ENCODE peak calls at places on chromosomes 7 and 10, in ten cellular contexts. F is stomach, D is lower lobe of right lung, I is fibroblast of pulmonary artery, Y is brain microvascular endothelial cell, Q is astrocyte of the spinal cord, A is gastrocnemius medialis, S is IMR-90, U is cardiac fibroblast, E is ascending aorta. N is an unnamed sample.
A peak's percentile ranks its signal among the peaks of the same experiment; 100 is the strongest.

GRCh38 chr10:132560248-132560731 is 22.7 kb downstream of the INPP5A start:
- DNase-seq in A (no peak), D (no peak), Q (no peak), U (peak; percentile 26), S (peak; percentile 12), I (peak; percentile 9), F (no peak), E (no peak), Y (no peak), N (no peak)

GRCh38 chr7:47441796-47442744 is 139.8 kb downstream of the TNS3 start:
- DNase-seq in A (no peak), F (no peak), U (peak; percentile 50), S (no peak), Q (peak; percentile 23), Y (peak; percentile 59), I (no peak), D (no peak), E (no peak), N (no peak)

GRCh38 chr10:99172130-99172738 is 63.4 kb downstream of the HPSE2 start:
- DNase-seq in A (no peak), U (peak; percentile 33), D (no peak), I (peak; percentile 42), F (no peak), E (no peak), S (peak; percentile 51), Q (peak; percentile 8), Y (peak; percentile 11), N (no peak)

GRCh38 chr7:6675807-6676405 is 30.8 kb downstream of the ZNF12 start:
- DNase-seq in A (no peak), D (no peak), E (no peak), U (peak; percentile 15), I (no peak), F (no peak), Y (no peak), S (no peak), Q (peak; percentile 22), N (no peak)

GRCh38 chr7:156620246-156620775 is 20.3 kb upstream of the RNF32 start:
- DNase-seq in E (no peak), U (no peak), A (no peak), F (no peak), D (no peak), Q (no peak), I (no peak), Y (no peak), S (no peak), N (no peak)

GRCh38 chr7:14233898-14234174 is 244.4 kb upstream of the ETV1 start:
- DNase-seq in E (no peak), U (no peak), Y (no peak), F (no peak), Q (no peak), A (no peak), S (no peak), I (no peak), D (no peak), N (no peak)

GRCh38 chr10:99619090-99619800 is 994 bp downstream of the SLC25A28 start:
- DNase-seq in A (no peak), I (peak; percentile 19), Y (no peak), Q (peak; percentile 25), U (peak; percentile 12), S (peak; percentile 25), D (no peak), F (no peak), E (no peak), N (no peak)

GRCh38 chr7:138875794-138876193 is 77.8 kb upstream of the ATP6V0A4 start:
- DNase-seq in I (peak; percentile 63), D (no peak), Y (peak; percentile 91), S (peak; percentile 96), E (no peak), U (peak; percentile 78), F (no peak), A (no peak), Q (peak; percentile 85), N (peak; percentile 76)

GRCh38 chr10:126935263-126935946 is 30.2 kb downstream of the DOCK1 start:
- DNase-seq in Y (peak; percentile 11), E (no peak), Q (peak; percentile 29), S (peak; percentile 34), D (no peak), A (no peak), F (no peak), U (peak; percentile 37), I (peak; percentile 17), N (no peak)

GRCh38 chr7:137996386-137996851 is 5.5 kb downstream of the CREB3L2 start:
- DNase-seq in A (peak; percentile 34), E (no peak), S (peak; percentile 68), D (no peak), U (peak; percentile 84), Y (peak; percentile 87), F (peak; percentile 34), I (peak; percentile 93), Q (peak; percentile 84), N (no peak)

GRCh38 chr10:42875792-42876191 is 93.2 kb downstream of the BMS1 start:
- DNase-seq in Q (no peak), Y (peak; percentile 11), E (no peak), F (no peak), S (peak; percentile 10), D (no peak), I (peak; percentile 7), U (peak; percentile 15), A (no peak), N (no peak)

GRCh38 chr7:93923291-93923690 is 1.8 kb downstream of the GNG11 start:
- DNase-seq in F (no peak), S (no peak), I (peak; percentile 53), U (peak; percentile 55), Q (peak; percentile 29), A (no peak), E (no peak), D (no peak), Y (no peak), N (no peak)

GRCh38 chr10:6164271-6165095 is 38.2 kb upstream of the PFKFB3 start:
- DNase-seq in Q (no peak), F (no peak), D (no peak), A (no peak), U (peak; percentile 13), S (no peak), E (no peak), I (peak; percentile 25), Y (peak; percentile 55), N (no peak)

GRCh38 chr7:72435366-72435765 is 23.2 kb upstream of the CALN1 start:
- DNase-seq in E (no peak), Q (no peak), A (peak; percentile 12), F (no peak), S (no peak), U (no peak), Y (no peak), I (no peak), D (no peak), N (no peak)

GRCh38 chr10:23438547-23439451 is at the start of gene OTUD1:
- DNase-seq in D (peak; percentile 99), Y (peak; percentile 80), S (peak; percentile 91), Q (peak; percentile 92), F (peak; percentile 98), E (peak; percentile 82), A (peak; percentile 93), U (peak; percentile 91), I (peak; percentile 95), N (peak; percentile 40)
- TF ChIP-seq CTCF in D (peak; percentile 16), Y (peak; percentile 27), S (peak; percentile 4), Q (no peak), F (peak; percentile 13), E (no peak), A (peak; percentile 14), U (no peak), I (peak; percentile 14), N (peak; percentile 31)

GRCh38 chr7:7962851-7963250 is 5.7 kb upstream of the GLCCI1 start:
- DNase-seq in E (no peak), Y (peak; percentile 54), S (peak; percentile 87), I (no peak), D (no peak), A (no peak), F (no peak), U (peak; percentile 68), Q (no peak), N (peak; percentile 50)
- H3K4me3 ChIP-seq in E (no peak overlapping the region), Y (no peak overlapping the region), S (no peak overlapping the region), I (no peak overlapping the region), D (no peak overlapping the region), A (no peak overlapping the region), F (no peak overlapping the region), U (no peak overlapping the region), Q (no peak overlapping the region), N (no peak overlapping the region)

GRCh38 chr10:116272497-116273221 is at the start of gene GFRA1:
- DNase-seq in U (no peak), E (no peak), F (no peak), A (no peak), D (no peak), Y (no peak), S (peak; percentile 7), Q (no peak), I (peak; percentile 13), N (no peak)
- TF ChIP-seq CTCF in U (no peak), E (no peak), F (no peak), A (no peak), D (no peak), Y (peak; percentile 5), S (peak; percentile 5), Q (no peak), I (no peak), N (no peak)

GRCh38 chr10:4662576-4663161 is 163.3 kb upstream of the AKR1E2 start:
- DNase-seq in U (no peak), E (no peak), Y (no peak), D (no peak), A (peak; percentile 84), I (no peak), S (no peak), F (no peak), Q (peak; percentile 64), N (no peak)

GRCh38 chr10:4658777-4659176 is 167.2 kb upstream of the AKR1E2 start:
- DNase-seq in F (no peak), Y (no peak), S (no peak), D (no peak), U (no peak), Q (no peak), I (no peak), A (no peak), E (no peak), N (no peak)

GRCh38 chr10:4663162-4663992 is 162.6 kb upstream of the AKR1E2 start:
- DNase-seq in S (peak; percentile 99), D (no peak), Y (peak; percentile 98), A (peak; percentile 95), I (peak; percentile 99), Q (peak; percentile 99), U (peak; percentile 100), E (peak; percentile 43), F (peak; percentile 53), N (peak; percentile 96)

GRCh38 chr10:4656576-4657194 is 169.3 kb upstream of the AKR1E2 start:
- DNase-seq in I (peak; percentile 83), D (peak; percentile 49), S (peak; percentile 67), U (peak; percentile 86), Q (peak; percentile 82), Y (peak; percentile 54), A (peak; percentile 55), E (no peak), F (peak; percentile 55), N (no peak)

DNA sequence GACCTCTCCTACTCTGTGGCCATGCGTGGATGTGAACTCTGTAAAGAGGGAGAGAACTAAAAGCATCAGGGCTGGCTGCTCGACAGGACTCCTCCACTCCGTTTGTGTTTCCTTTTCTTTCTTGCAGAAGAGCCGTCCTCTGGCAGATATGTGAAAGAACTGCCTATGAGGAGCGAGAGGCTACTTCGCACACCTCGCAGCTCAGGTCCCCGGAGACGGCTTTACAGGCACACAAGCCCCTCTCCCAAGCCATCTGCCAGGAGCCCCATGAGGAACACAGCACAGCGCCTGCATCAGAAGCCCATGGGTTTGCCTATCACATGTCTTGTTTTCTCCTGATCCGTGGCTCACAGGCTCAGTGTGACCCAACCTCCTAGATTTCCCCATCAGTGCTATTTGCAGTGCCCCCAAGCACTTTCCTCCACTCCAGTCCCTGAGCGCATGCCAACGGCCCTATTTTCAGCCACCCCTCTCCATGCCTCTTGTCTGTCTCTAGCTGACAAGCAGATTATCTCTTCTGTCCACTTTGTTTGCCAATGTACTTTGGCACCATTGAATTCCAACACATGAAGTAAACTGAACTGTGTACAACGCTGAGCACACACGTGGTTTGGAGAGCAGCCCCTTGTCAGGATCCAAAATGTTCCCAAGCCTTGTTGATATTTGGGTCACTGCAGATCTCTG is 164.3 kb upstream of the AKR1E2 start:
- DNase-seq in E (no peak), F (peak; percentile 31), I (no peak), Y (no peak), S (no peak), D (peak; percentile 54), A (peak; percentile 100), U (no peak), Q (no peak), N (no peak)
- H3K4me3 ChIP-seq in E (peak overlapping the region; percentile 7), F (no peak overlapping the region), I (no peak overlapping the region), Y (no peak overlapping the region), S (no peak overlapping the region), D (no peak overlapping the region), A (peak overlapping the region; percentile 45), U (no peak overlapping the region), Q (no peak overlapping the region), N (no peak overlapping the region)